ENCODE peak calls at places on chromosomes 3 and 15, in nine cellular contexts. A, T, Z, U, O, S, R, D and L are unnamed samples.

GRCh38 chr3:126130081-126130855 is 46.3 kb upstream of the SLC41A3 start:
- DNase-seq in A (no peak), T (no peak), U (no peak), D (no peak), S (peak), O (no peak), R (no peak), Z (no peak), L (no peak)

GRCh38 chr3:114318295-114318694 is 24.5 kb downstream of the TIGIT start:
- DNase-seq in S (no peak), T (no peak), D (no peak), Z (no peak), A (no peak), R (no peak), U (no peak), O (no peak), L (no peak)

GRCh38 chr15:37086120-37086519 is 14.2 kb downstream of the MEIS2 start:
- DNase-seq in D (peak), A (no peak), U (no peak), T (no peak), S (no peak), O (no peak), Z (no peak), R (no peak), L (no peak)

GRCh38 chr15:100869151-100869999 is 10.3 kb upstream of the ALDH1A3 start:
- DNase-seq in U (no peak), S (no peak), T (no peak), O (no peak), Z (no peak), A (no peak), D (no peak), R (peak), L (no peak)

GRCh38 chr3:104951426-104951825 is 415.3 kb upstream of the ALCAM start:
- DNase-seq in O (no peak), A (no peak), S (no peak), Z (no peak), R (no peak), T (no peak), D (peak), U (peak), L (no peak)

GRCh38 chr3:113421082-113421481 is 20.2 kb downstream of the CFAP44 start:
- DNase-seq in A (no peak), T (no peak), O (no peak), U (no peak), R (no peak), S (no peak), D (no peak), Z (no peak), L (no peak)

GRCh38 chr3:40046149-40046548 is 236.7 kb downstream of the MYRIP start:
- DNase-seq in A (no peak), T (no peak), O (no peak), Z (no peak), D (no peak), R (no peak), U (no peak), S (no peak), L (no peak)

GRCh38 chr3:169624533-169624972 is 39.0 kb downstream of the MECOM start:
- DNase-seq in R (no peak), U (no peak), S (no peak), Z (no peak), A (no peak), D (no peak), T (no peak), O (no peak), L (no peak)